ENCODE peak calls at places on chromosomes 7 and 10, in seven cellular contexts. One of them, this sample, is unnamed.

GRCh38 chr7:32905175-32905662 is 13.7 kb upstream of the KBTBD2 start:
- DNase-seq in AG04450: no peak
- DNase-seq in cardiac muscle cell: peak; percentile 30
- DNase-seq in epithelial cell of esophagus: peak; percentile 37
- DNase-seq in mammary epithelial cell: peak; percentile 54
- DNase-seq in PC-3: no peak
- DNase-seq in PC-9: peak; percentile 85
- DNase-seq in this sample: no peak

GRCh38 chr10:81600185-81600584 is 274.8 kb upstream of the NRG3 start:
- DNase-seq in AG04450: no peak
- DNase-seq in cardiac muscle cell: no peak
- DNase-seq in mammary epithelial cell: peak; percentile 21
- DNase-seq in epithelial cell of esophagus: peak; percentile 77
- DNase-seq in PC-9: no peak
- DNase-seq in PC-3: peak; percentile 55
- DNase-seq in this sample: peak; percentile 41

GRCh38 chr7:16094651-16095050 is 326.7 kb downstream of the CRPPA start:
- DNase-seq in mammary epithelial cell: no peak
- DNase-seq in epithelial cell of esophagus: no peak
- DNase-seq in AG04450: no peak
- DNase-seq in cardiac muscle cell: no peak
- DNase-seq in PC-3: no peak
- DNase-seq in PC-9: no peak
- DNase-seq in this sample: no peak

GRCh38 chr7:112462236-112462635 is 12.0 kb downstream of the IFRD1 start:
- DNase-seq in epithelial cell of esophagus: peak; percentile 97
- DNase-seq in mammary epithelial cell: peak; percentile 93
- DNase-seq in cardiac muscle cell: no peak
- DNase-seq in PC-3: peak; percentile 49
- DNase-seq in PC-9: peak; percentile 40
- DNase-seq in AG04450: no peak
- DNase-seq in this sample: peak; percentile 73

GRCh38 chr10:72736176-72736795 is 44.3 kb downstream of the MCU start:
- DNase-seq in AG04450: no peak
- DNase-seq in mammary epithelial cell: no peak
- DNase-seq in epithelial cell of esophagus: peak; percentile 34
- DNase-seq in PC-3: no peak
- DNase-seq in cardiac muscle cell: no peak
- DNase-seq in PC-9: no peak
- DNase-seq in this sample: no peak

GRCh38 chr10:44125879-44126675 is 258.8 kb downstream of the CXCL12 start:
- DNase-seq in epithelial cell of esophagus: no peak
- DNase-seq in PC-3: no peak
- DNase-seq in PC-9: no peak
- DNase-seq in cardiac muscle cell: no peak
- DNase-seq in AG04450: peak; percentile 21
- DNase-seq in mammary epithelial cell: no peak
- DNase-seq in this sample: peak; percentile 14

GRCh38 chr10:69786791-69787190 is 14.9 kb upstream of the COL13A1 start:
- DNase-seq in cardiac muscle cell: no peak
- DNase-seq in epithelial cell of esophagus: peak; percentile 56
- DNase-seq in mammary epithelial cell: peak; percentile 35
- DNase-seq in PC-9: no peak
- DNase-seq in PC-3: peak; percentile 82
- DNase-seq in AG04450: no peak
- DNase-seq in this sample: no peak

GRCh38 chr7:25964483-25964961 is 187.5 kb upstream of the NFE2L3 start:
- DNase-seq in PC-9: no peak
- DNase-seq in PC-3: no peak
- DNase-seq in AG04450: no peak
- DNase-seq in cardiac muscle cell: no peak
- DNase-seq in mammary epithelial cell: no peak
- DNase-seq in epithelial cell of esophagus: no peak
- DNase-seq in this sample: no peak

DNA sequence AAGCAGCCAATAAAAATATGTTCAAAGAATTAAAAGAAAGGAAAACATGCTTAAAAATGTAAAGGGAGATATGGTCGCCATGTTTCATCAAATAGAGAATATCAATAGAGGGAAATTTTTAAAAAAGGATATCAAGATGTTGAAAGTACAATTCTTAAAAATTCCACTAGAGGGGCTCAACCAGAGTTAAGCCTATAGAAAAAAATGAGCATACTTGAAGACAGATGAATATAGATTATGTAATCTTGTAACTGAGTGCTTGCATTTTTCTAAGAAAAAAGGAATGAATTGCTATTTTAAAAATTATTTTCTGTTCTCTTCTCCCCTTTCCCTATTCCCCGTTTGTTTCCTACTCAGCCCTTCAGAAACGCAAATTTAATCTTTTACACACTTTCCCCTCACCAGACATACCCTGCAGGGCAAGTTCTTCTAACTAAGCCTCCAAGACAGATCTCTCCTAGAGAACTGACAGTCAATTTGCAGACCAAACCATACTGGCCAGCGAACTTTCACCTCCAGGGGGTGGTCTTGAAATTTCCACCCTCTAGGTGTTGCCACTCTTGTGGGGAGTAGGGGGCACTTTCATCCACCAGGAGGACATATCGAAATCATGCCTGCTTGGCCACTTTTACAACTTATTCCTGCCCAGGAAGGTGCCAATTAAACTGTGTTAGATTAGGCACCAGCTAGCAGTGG is 67.7 kb downstream of the NSUN6 start:
- DNase-seq in mammary epithelial cell: no peak
- DNase-seq in PC-9: no peak
- DNase-seq in PC-3: peak; percentile 25
- DNase-seq in epithelial cell of esophagus: no peak
- DNase-seq in cardiac muscle cell: no peak
- DNase-seq in AG04450: no peak
- DNase-seq in this sample: no peak
- H3K4me3 ChIP-seq in mammary epithelial cell: no peak overlapping the region
- H3K4me3 ChIP-seq in PC-9: no peak overlapping the region
- H3K4me3 ChIP-seq in PC-3: no peak overlapping the region
- H3K4me3 ChIP-seq in epithelial cell of esophagus: no peak overlapping the region
- H3K4me3 ChIP-seq in cardiac muscle cell: no peak overlapping the region
- H3K4me3 ChIP-seq in AG04450: no peak overlapping the region
- H3K4me3 ChIP-seq in this sample: no peak overlapping the region

GRCh38 chr10:60346661-60347060 is 43.0 kb downstream of the ANK3 start:
- DNase-seq in cardiac muscle cell: no peak
- DNase-seq in epithelial cell of esophagus: peak; percentile 2
- DNase-seq in mammary epithelial cell: no peak
- DNase-seq in AG04450: no peak
- DNase-seq in PC-3: no peak
- DNase-seq in PC-9: no peak
- DNase-seq in this sample: no peak
- H3K4me3 ChIP-seq in cardiac muscle cell: no peak overlapping the region
- H3K4me3 ChIP-seq in epithelial cell of esophagus: no peak overlapping the region
- H3K4me3 ChIP-seq in mammary epithelial cell: no peak overlapping the region
- H3K4me3 ChIP-seq in AG04450: no peak overlapping the region
- H3K4me3 ChIP-seq in PC-3: no peak overlapping the region
- H3K4me3 ChIP-seq in PC-9: no peak overlapping the region
- H3K4me3 ChIP-seq in this sample: no peak overlapping the region

GRCh38 chr7:114081606-114082425 is 163.0 kb upstream of the PPP1R3A start:
- DNase-seq in mammary epithelial cell: peak; percentile 36
- DNase-seq in cardiac muscle cell: peak; percentile 33
- DNase-seq in PC-3: peak; percentile 70
- DNase-seq in PC-9: peak; percentile 41
- DNase-seq in epithelial cell of esophagus: peak; percentile 69
- DNase-seq in AG04450: peak; percentile 34
- DNase-seq in this sample: no peak

GRCh38 chr7:114084381-114085312 is 165.8 kb upstream of the PPP1R3A start:
- DNase-seq in mammary epithelial cell: no peak
- DNase-seq in PC-9: peak; percentile 49
- DNase-seq in epithelial cell of esophagus: peak; percentile 11
- DNase-seq in PC-3: no peak
- DNase-seq in AG04450: no peak
- DNase-seq in cardiac muscle cell: peak; percentile 54
- DNase-seq in this sample: no peak

GRCh38 chr7:114082567-114082933 is 163.7 kb upstream of the PPP1R3A start:
- DNase-seq in AG04450: no peak
- DNase-seq in PC-9: no peak
- DNase-seq in cardiac muscle cell: peak; percentile 5
- DNase-seq in epithelial cell of esophagus: no peak
- DNase-seq in PC-3: no peak
- DNase-seq in mammary epithelial cell: no peak
- DNase-seq in this sample: no peak

GRCh38 chr7:114083714-114084113 is 164.9 kb upstream of the PPP1R3A start:
- DNase-seq in cardiac muscle cell: peak; percentile 5
- DNase-seq in PC-9: no peak
- DNase-seq in AG04450: no peak
- DNase-seq in PC-3: no peak
- DNase-seq in epithelial cell of esophagus: no peak
- DNase-seq in mammary epithelial cell: no peak
- DNase-seq in this sample: no peak

GRCh38 chr7:114082934-114083647 is 164.3 kb upstream of the PPP1R3A start:
- DNase-seq in mammary epithelial cell: no peak
- DNase-seq in PC-9: no peak
- DNase-seq in AG04450: no peak
- DNase-seq in PC-3: no peak
- DNase-seq in epithelial cell of esophagus: no peak
- DNase-seq in cardiac muscle cell: peak; percentile 35
- DNase-seq in this sample: no peak
- H3K4me3 ChIP-seq in mammary epithelial cell: no peak overlapping the region
- H3K4me3 ChIP-seq in PC-9: no peak overlapping the region
- H3K4me3 ChIP-seq in AG04450: peak overlapping the region; percentile 56
- H3K4me3 ChIP-seq in PC-3: no peak overlapping the region
- H3K4me3 ChIP-seq in epithelial cell of esophagus: no peak overlapping the region
- H3K4me3 ChIP-seq in cardiac muscle cell: peak overlapping the region; percentile 9
- H3K4me3 ChIP-seq in this sample: peak overlapping the region; percentile 17

DNA sequence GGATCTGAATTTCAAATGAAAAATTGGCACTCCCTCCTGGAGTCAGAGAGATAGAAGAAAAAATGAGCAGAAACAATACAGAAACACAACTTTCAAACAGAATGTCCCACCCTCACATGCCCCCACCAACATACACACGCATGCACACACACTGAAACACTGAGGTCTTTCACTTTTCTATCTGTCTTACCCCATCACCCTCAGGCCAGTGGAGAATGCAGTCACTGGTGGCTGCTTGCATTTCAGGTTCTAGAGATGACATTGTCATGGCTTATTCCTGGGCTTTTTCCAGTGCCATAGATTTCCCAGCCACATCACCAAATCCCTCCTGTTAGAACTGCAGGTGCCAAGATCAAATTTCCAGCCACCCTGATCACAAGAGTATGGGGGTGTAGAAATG is 68.5 kb downstream of the CACNA2D1 start:
- DNase-seq in mammary epithelial cell: no peak
- DNase-seq in PC-9: no peak
- DNase-seq in epithelial cell of esophagus: no peak
- DNase-seq in AG04450: no peak
- DNase-seq in PC-3: no peak
- DNase-seq in cardiac muscle cell: no peak
- DNase-seq in this sample: no peak
- H3K4me3 ChIP-seq in mammary epithelial cell: no peak overlapping the region
- H3K4me3 ChIP-seq in PC-9: no peak overlapping the region
- H3K4me3 ChIP-seq in epithelial cell of esophagus: no peak overlapping the region
- H3K4me3 ChIP-seq in AG04450: no peak overlapping the region
- H3K4me3 ChIP-seq in PC-3: no peak overlapping the region
- H3K4me3 ChIP-seq in cardiac muscle cell: no peak overlapping the region
- H3K4me3 ChIP-seq in this sample: no peak overlapping the region

GRCh38 chr10:122376364-122376961 is 2.0 kb downstream of the PLEKHA1 start:
- DNase-seq in epithelial cell of esophagus: peak; percentile 14
- DNase-seq in PC-3: peak; percentile 9
- DNase-seq in cardiac muscle cell: no peak
- DNase-seq in PC-9: no peak
- DNase-seq in AG04450: no peak
- DNase-seq in mammary epithelial cell: no peak
- DNase-seq in this sample: no peak

GRCh38 chr10:122380703-122381102 is 6.2 kb downstream of the PLEKHA1 start:
- DNase-seq in PC-3: no peak
- DNase-seq in cardiac muscle cell: no peak
- DNase-seq in AG04450: no peak
- DNase-seq in mammary epithelial cell: no peak
- DNase-seq in PC-9: no peak
- DNase-seq in epithelial cell of esophagus: no peak
- DNase-seq in this sample: no peak

GRCh38 chr10:122379537-122379936 is 5.0 kb downstream of the PLEKHA1 start:
- DNase-seq in cardiac muscle cell: no peak
- DNase-seq in mammary epithelial cell: no peak
- DNase-seq in PC-9: no peak
- DNase-seq in epithelial cell of esophagus: no peak
- DNase-seq in AG04450: no peak
- DNase-seq in PC-3: no peak
- DNase-seq in this sample: no peak

GRCh38 chr10:122381680-122382079 is 7.2 kb downstream of the PLEKHA1 start:
- DNase-seq in PC-9: no peak
- DNase-seq in PC-3: no peak
- DNase-seq in cardiac muscle cell: no peak
- DNase-seq in epithelial cell of esophagus: no peak
- DNase-seq in AG04450: no peak
- DNase-seq in mammary epithelial cell: no peak
- DNase-seq in this sample: no peak

GRCh38 chr10:122379041-122379440 is 4.5 kb downstream of the PLEKHA1 start:
- DNase-seq in mammary epithelial cell: no peak
- DNase-seq in cardiac muscle cell: no peak
- DNase-seq in AG04450: no peak
- DNase-seq in epithelial cell of esophagus: no peak
- DNase-seq in PC-3: no peak
- DNase-seq in PC-9: no peak
- DNase-seq in this sample: no peak
- H3K4me3 ChIP-seq in mammary epithelial cell: no peak overlapping the region
- H3K4me3 ChIP-seq in cardiac muscle cell: no peak overlapping the region
- H3K4me3 ChIP-seq in AG04450: no peak overlapping the region
- H3K4me3 ChIP-seq in epithelial cell of esophagus: no peak overlapping the region
- H3K4me3 ChIP-seq in PC-3: no peak overlapping the region
- H3K4me3 ChIP-seq in PC-9: no peak overlapping the region
- H3K4me3 ChIP-seq in this sample: no peak overlapping the region

GRCh38 chr7:30645661-30646060 is 36.6 kb downstream of the CRHR2 start:
- DNase-seq in PC-9: no peak
- DNase-seq in AG04450: no peak
- DNase-seq in cardiac muscle cell: no peak
- DNase-seq in PC-3: no peak
- DNase-seq in mammary epithelial cell: no peak
- DNase-seq in epithelial cell of esophagus: no peak
- DNase-seq in this sample: no peak
- H3K4me3 ChIP-seq in PC-9: no peak overlapping the region
- H3K4me3 ChIP-seq in AG04450: no peak overlapping the region
- H3K4me3 ChIP-seq in cardiac muscle cell: no peak overlapping the region
- H3K4me3 ChIP-seq in PC-3: no peak overlapping the region
- H3K4me3 ChIP-seq in mammary epithelial cell: no peak overlapping the region
- H3K4me3 ChIP-seq in epithelial cell of esophagus: no peak overlapping the region
- H3K4me3 ChIP-seq in this sample: no peak overlapping the region

GRCh38 chr10:58718596-58718995 is 205.9 kb downstream of the BICC1 start:
- DNase-seq in cardiac muscle cell: no peak
- DNase-seq in AG04450: no peak
- DNase-seq in mammary epithelial cell: no peak
- DNase-seq in PC-9: no peak
- DNase-seq in PC-3: no peak
- DNase-seq in epithelial cell of esophagus: no peak
- DNase-seq in this sample: no peak
- H3K4me3 ChIP-seq in cardiac muscle cell: no peak overlapping the region
- H3K4me3 ChIP-seq in AG04450: no peak overlapping the region
- H3K4me3 ChIP-seq in mammary epithelial cell: no peak overlapping the region
- H3K4me3 ChIP-seq in PC-9: no peak overlapping the region
- H3K4me3 ChIP-seq in PC-3: no peak overlapping the region
- H3K4me3 ChIP-seq in epithelial cell of esophagus: no peak overlapping the region
- H3K4me3 ChIP-seq in this sample: no peak overlapping the region

This sample was measured in kidney epithelial cell.